ENCODE peak calls at places on chromosomes 1 and 21, in seven cellular contexts. L is CD8-positive, alpha-beta memory T cell; Y is fibroblast of lung; F is vagina; O is breast epithelium; Z is MG63; Q is neuronal stem cell. K is an unnamed sample. For H3K36me3, the result is how much of the 10 kb centered on the place peaks cover.

GRCh38 chr1:218809625-218810024 is 364.1 kb upstream of the LYPLAL1 start:
- DNase-seq in Q (no peak), Y (peak), F (no peak), O (no peak), L (no peak), Z (no peak), K (no peak)

GRCh38 chr1:217363319-217363718 is 267.6 kb downstream of the GPATCH2 start:
- DNase-seq in O (no peak), Z (peak), Y (no peak), L (no peak), Q (no peak), F (no peak), K (no peak)

GRCh38 chr1:73947009-73947408 is 251.0 kb downstream of the LRRIQ3 start:
- DNase-seq in Y (no peak), F (no peak), L (no peak), Z (no peak), Q (no peak), O (no peak), K (no peak)

GRCh38 chr1:220323717-220324116 is 51.5 kb upstream of the RAB3GAP2 start:
- DNase-seq in Y (no peak), Z (no peak), L (no peak), Q (no peak), F (no peak), O (no peak), K (no peak)

GRCh38 chr1:119140177-119141019 is at the start of gene WARS2:
- DNase-seq in Q (peak), O (peak), Y (peak), L (peak), Z (peak), F (no peak), K (peak)

GRCh38 chr1:186550832-186551231 is 89.9 kb upstream of the PDC start:
- DNase-seq in L (no peak), Y (no peak), Q (no peak), Z (no peak), F (no peak), O (no peak), K (no peak)

GRCh38 chr1:30063621-30064280 is 659.6 kb downstream of the MATN1 start:
- DNase-seq in F (no peak), O (no peak), L (no peak), Z (peak), Q (no peak), Y (no peak), K (no peak)

GRCh38 chr1:200035397-200035955 is 8.0 kb downstream of the NR5A2 start:
- DNase-seq in Q (peak), O (no peak), Z (no peak), L (no peak), F (no peak), Y (no peak), K (no peak)

DNA sequence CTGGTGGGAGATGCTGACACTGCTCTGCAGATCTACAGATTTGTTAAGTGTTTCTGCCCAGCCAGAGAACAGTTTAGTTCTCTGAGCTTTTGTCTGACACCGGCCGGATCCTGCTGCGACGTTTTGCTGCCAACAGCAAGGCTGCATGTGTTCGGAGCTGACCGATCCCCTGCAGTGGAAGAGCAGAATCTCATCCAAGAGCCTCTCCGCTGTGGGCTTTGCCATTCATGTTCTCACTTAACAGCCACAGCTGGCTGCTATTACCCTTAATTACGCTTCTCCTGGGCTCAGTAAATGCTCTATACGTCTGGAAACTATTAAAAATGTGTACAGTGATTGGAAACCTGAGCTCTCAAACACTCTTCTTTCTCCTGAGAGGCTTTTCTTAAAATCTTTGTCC is 105.3 kb downstream of the BCAR3 start:
- DNase-seq in Q (no peak), Z (no peak), L (no peak), F (no peak), Y (peak), O (no peak), K (no peak)
- H3K36me3 ChIP-seq in Q (half or more), Z (under half), L (under half), F (under half), Y (under half), O (under half), K (under half)

DNA sequence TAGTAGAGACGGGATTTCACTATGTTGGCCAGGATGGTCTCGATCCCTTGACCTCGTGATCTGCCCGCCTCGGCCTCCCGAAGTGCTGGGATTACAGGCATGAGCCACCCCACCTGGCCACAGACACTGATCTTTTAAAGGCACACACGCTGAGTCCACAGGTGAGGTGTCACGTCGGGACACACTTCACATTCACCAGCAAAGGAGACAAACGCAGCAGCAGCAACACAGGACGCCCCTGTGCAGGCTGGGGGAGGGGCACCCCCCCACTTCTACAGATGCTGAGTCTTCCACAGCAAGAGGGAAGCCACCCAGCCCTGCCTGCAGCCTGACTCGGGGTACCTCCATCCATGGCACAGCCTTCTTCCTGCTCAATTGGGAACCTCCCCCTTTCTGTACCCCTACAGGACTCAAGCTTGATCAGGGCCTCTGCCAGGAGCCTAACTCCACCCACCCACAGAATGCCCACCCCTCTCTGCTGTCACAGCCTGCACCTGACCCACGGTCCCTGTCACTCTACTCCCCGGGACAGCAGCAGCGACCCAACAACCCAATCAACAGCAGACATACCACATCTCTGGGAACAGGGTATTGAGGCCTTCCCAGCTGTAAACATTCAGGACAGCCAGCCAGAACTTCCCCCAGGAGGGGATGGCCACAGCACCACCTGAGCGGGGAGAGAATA is 9.5 kb downstream of the LSS start:
- DNase-seq in L (no peak), O (peak), Q (no peak), Y (no peak), Z (no peak), F (no peak), K (no peak)
- H3K36me3 ChIP-seq in L (under half), O (under half), Q (half or more), Y (under half), Z (under half), F (under half), K (half or more)

GRCh38 chr1:32362474-32363313 is at the start of the genes FAM229A and TSSK3:
- DNase-seq in L (no peak), O (no peak), Y (no peak), F (no peak), Q (no peak), Z (no peak), K (no peak)

GRCh38 chr1:32364836-32365235 is 2.5 kb downstream of the TSSK3 start:
- DNase-seq in F (no peak), Q (no peak), Y (no peak), O (no peak), L (no peak), Z (no peak), K (no peak)

GRCh38 chr1:32361674-32362473 is 411 bp downstream of the FAM229A start:
- DNase-seq in F (no peak), Q (no peak), L (no peak), Y (peak), Z (no peak), O (no peak), K (no peak)

GRCh38 chr1:32365445-32365844 is 3.1 kb downstream of the TSSK3 start:
- DNase-seq in Y (no peak), Q (no peak), O (no peak), Z (no peak), L (no peak), F (no peak), K (no peak)

GRCh38 chr1:32363713-32364112 is 1.4 kb downstream of the TSSK3 start:
- DNase-seq in L (no peak), O (no peak), Y (no peak), Q (no peak), F (no peak), Z (no peak), K (no peak)
- H3K36me3 ChIP-seq in L (under half), O (under half), Y (under half), Q (half or more), F (under half), Z (under half), K (under half)

DNA sequence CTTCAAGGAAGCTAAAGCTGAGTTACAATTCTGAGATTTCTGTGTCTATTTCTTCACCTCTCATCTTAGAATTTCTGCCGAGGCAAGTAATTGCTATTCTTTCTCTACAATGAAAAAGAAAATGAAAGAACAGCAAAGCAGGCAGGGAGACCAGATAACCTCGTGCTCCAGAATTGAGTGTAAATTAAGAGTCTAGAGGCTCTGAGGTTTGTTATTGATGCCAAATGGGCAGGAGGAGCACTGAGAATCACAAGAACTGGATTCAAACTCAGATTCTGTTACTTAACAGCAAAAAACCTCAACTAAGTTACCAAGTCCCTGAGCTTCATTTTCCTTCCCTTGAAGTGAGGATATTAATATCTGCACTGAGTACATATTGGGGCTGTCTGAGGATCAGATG is 5.5 kb upstream of the DDR2 start:
- DNase-seq in L (no peak), Z (no peak), Y (no peak), F (no peak), Q (no peak), O (no peak), K (no peak)
- H3K36me3 ChIP-seq in L (under half), Z (under half), Y (under half), F (under half), Q (under half), O (under half), K (under half)

DNA sequence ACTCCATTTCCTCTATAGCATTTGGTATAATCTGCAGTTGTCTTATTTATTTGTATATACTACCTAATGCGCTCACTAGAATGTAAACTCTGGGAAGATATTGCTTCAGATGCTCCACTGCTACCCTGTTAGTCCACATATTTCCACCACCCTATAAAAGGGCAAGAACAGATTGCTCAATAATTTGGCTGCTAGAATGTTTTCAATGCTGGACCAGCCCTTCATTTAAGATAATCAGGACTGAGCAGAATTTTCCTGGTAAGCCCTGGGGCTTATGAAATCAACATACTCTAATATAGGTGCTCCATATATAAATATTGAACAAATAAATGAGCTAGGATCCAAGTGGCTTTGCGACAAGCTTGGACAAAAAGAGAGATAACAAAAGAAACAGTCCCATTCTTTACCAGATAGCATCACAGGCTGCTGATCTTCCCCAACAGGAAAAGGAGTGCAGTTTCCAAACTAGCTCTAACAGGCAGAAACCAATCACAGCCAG is 8.4 kb downstream of the BCAR3 start:
- DNase-seq in O (no peak), L (no peak), Z (no peak), Y (no peak), Q (no peak), F (no peak), K (peak)
- H3K36me3 ChIP-seq in O (under half), L (under half), Z (half or more), Y (under half), Q (half or more), F (under half), K (under half)

GRCh38 chr1:3894626-3895278 is 5.3 kb downstream of the C1orf174 start:
- DNase-seq in Z (no peak), F (no peak), Q (no peak), Y (no peak), L (no peak), O (no peak), K (no peak)
- H3K36me3 ChIP-seq in Z (under half), F (under half), Q (half or more), Y (under half), L (under half), O (under half), K (under half)

GRCh38 chr1:12485231-12486172 is 132.5 kb downstream of the DHRS3 start:
- DNase-seq in Q (no peak), L (no peak), Z (no peak), F (no peak), Y (no peak), O (no peak), K (peak)
- H3K36me3 ChIP-seq in Q (under half), L (under half), Z (under half), F (under half), Y (under half), O (under half), K (under half)

K was measured in trophoblast cell.